ENCODE peak calls at places on chromosomes 2 and 18, in nine cellular contexts. S is CD8-positive, alpha-beta T cell; O is H7; Q is Peyer's patch; F is right atrium auricular region; K is pancreas; V is NT2/D1; Z is A673; W is body of pancreas. R is an unnamed sample. For H3K36me3, the result is how much of the 10 kb centered on the place peaks cover.

GRCh38 chr2:10688921-10689807 is 611 bp downstream of the NOL10 start:
- DNase-seq in W (peak), F (no peak), V (no peak), K (no peak), S (no peak), O (no peak), Z (no peak), Q (no peak), R (no peak)

GRCh38 chr2:7868836-7869235 is 813.0 kb upstream of the ID2 start:
- DNase-seq in Q (no peak), S (no peak), Z (no peak), W (no peak), K (no peak), O (no peak), V (no peak), F (no peak), R (no peak)

GRCh38 chr18:416928-417327 is 83.6 kb downstream of the COLEC12 start:
- DNase-seq in K (no peak), Q (no peak), Z (no peak), W (no peak), S (no peak), V (no peak), O (no peak), F (no peak), R (no peak)

GRCh38 chr2:34215174-34215573 is 616.1 kb upstream of the FAM98A start:
- DNase-seq in Q (no peak), K (no peak), F (no peak), O (no peak), Z (no peak), V (no peak), W (no peak), S (no peak), R (no peak)

GRCh38 chr2:69512446-69512845 is 75.2 kb upstream of the NFU1 start:
- DNase-seq in F (no peak), Z (no peak), W (no peak), V (no peak), O (no peak), K (no peak), S (no peak), Q (no peak), R (no peak)

GRCh38 chr18:9323750-9324445 is 10.7 kb upstream of the TWSG1 start:
- DNase-seq in S (no peak), V (no peak), O (no peak), Q (no peak), W (peak), F (no peak), Z (no peak), K (no peak), R (no peak)

GRCh38 chr2:145055651-145056050 is 535.7 kb upstream of the ZEB2 start:
- DNase-seq in K (no peak), Z (no peak), Q (no peak), S (no peak), F (no peak), O (no peak), V (no peak), W (no peak), R (no peak)

GRCh38 chr2:237218756-237219155 is 133.1 kb downstream of the COPS8 start:
- DNase-seq in Q (no peak), F (no peak), Z (peak), K (no peak), O (no peak), V (no peak), S (no peak), W (no peak), R (no peak)

GRCh38 chr2:70607121-70607551 is 53.5 kb upstream of the TGFA start:
- DNase-seq in V (no peak), F (no peak), S (no peak), Z (no peak), K (no peak), Q (no peak), W (no peak), O (no peak), R (no peak)

GRCh38 chr2:26438526-26438925 is 36.8 kb downstream of the DRC1 start:
- DNase-seq in S (no peak), K (no peak), Z (no peak), V (no peak), O (no peak), F (no peak), W (no peak), Q (no peak), R (no peak)

GRCh38 chr18:1778496-1779178 is 792.7 kb downstream of the METTL4 start:
- DNase-seq in O (no peak), S (no peak), Q (no peak), Z (no peak), W (no peak), K (no peak), V (no peak), F (no peak), R (no peak)

GRCh38 chr18:72544092-72544886 is at the start of gene CBLN2:
- DNase-seq in K (peak), W (peak), O (peak), F (no peak), Z (peak), V (peak), Q (peak), S (no peak), R (peak)

GRCh38 chr18:79529991-79530390 is 134.3 kb downstream of the NFATC1 start:
- DNase-seq in S (no peak), V (no peak), F (no peak), K (no peak), W (no peak), O (no peak), Q (peak), Z (no peak), R (peak)

GRCh38 chr2:11588228-11589110 is 54.6 kb downstream of the GREB1 start:
- DNase-seq in O (no peak), W (no peak), V (no peak), S (no peak), Z (no peak), Q (no peak), F (no peak), K (no peak), R (no peak)

GRCh38 chr2:192978317-192978874 is 783.7 kb upstream of the TMEFF2 start:
- DNase-seq in S (no peak), K (no peak), V (no peak), O (no peak), Q (no peak), W (no peak), F (no peak), Z (peak), R (no peak)

GRCh38 chr18:44079602-44080001 is 601.1 kb upstream of the SETBP1 start:
- DNase-seq in Q (no peak), Z (peak), W (no peak), V (no peak), K (no peak), O (no peak), F (no peak), S (no peak), R (no peak)

GRCh38 chr18:61669320-61669719 is 223.5 kb downstream of the RNF152 start:
- DNase-seq in W (no peak), S (no peak), V (no peak), F (no peak), O (no peak), Q (no peak), K (no peak), Z (no peak), R (no peak)

GRCh38 chr2:47300609-47301276 is 102.2 kb upstream of the MSH2 start:
- DNase-seq in S (no peak), O (no peak), K (no peak), Z (no peak), W (no peak), V (no peak), Q (no peak), F (no peak), R (no peak)

GRCh38 chr2:39991298-39991697 is 212.2 kb upstream of the THUMPD2 start:
- DNase-seq in Q (no peak), O (no peak), W (no peak), K (no peak), S (no peak), Z (no peak), F (no peak), V (no peak), R (no peak)

GRCh38 chr18:23377669-23378469 is 75.2 kb upstream of the RIOK3 start:
- DNase-seq in K (no peak), Q (no peak), W (no peak), O (no peak), F (no peak), S (no peak), Z (peak), V (no peak), R (no peak)

GRCh38 chr2:236718207-236718992 is 148.8 kb downstream of the ACKR3 start:
- DNase-seq in K (no peak), V (no peak), W (no peak), S (no peak), F (no peak), Q (no peak), Z (no peak), O (no peak), R (no peak)

GRCh38 chr2:28338046-28338753 is 54.5 kb upstream of the FOSL2 start:
- DNase-seq in K (no peak), S (no peak), Z (no peak), Q (peak), F (peak), W (peak), O (no peak), V (no peak), R (peak)

GRCh38 chr2:72148975-72149555 is 1.4 kb upstream of the CYP26B1 start:
- DNase-seq in Z (no peak), O (peak), K (no peak), V (no peak), S (no peak), F (peak), Q (peak), W (peak), R (peak)

GRCh38 chr18:13407484-13407883 is 188.9 kb downstream of the LDLRAD4 start:
- DNase-seq in F (no peak), O (no peak), Q (no peak), Z (no peak), S (no peak), W (no peak), K (no peak), V (no peak), R (no peak)
- H3K36me3 ChIP-seq in F (under half), O (under half), Q (under half), Z (under half), S (under half), W (under half), K (under half), V (under half), R (under half)

GRCh38 chr18:35950628-35950982 is 21.9 kb upstream of the RMP24 start:
- DNase-seq in Q (no peak), O (no peak), K (no peak), F (no peak), S (no peak), Z (no peak), V (no peak), W (no peak), R (no peak)
- H3K4me3 ChIP-seq in Q (peak), O (no peak), K (peak), F (peak), S (peak), Z (peak), V (peak), W (peak), R (no peak)

GRCh38 chr2:163625632-163626031 is 110.2 kb downstream of the FIGN start:
- DNase-seq in W (no peak), F (no peak), K (no peak), V (no peak), O (no peak), Q (no peak), S (no peak), Z (no peak), R (no peak)
- H3K36me3 ChIP-seq in W (under half), F (under half), K (under half), V (under half), O (under half), Q (under half), S (under half), Z (under half), R (under half)

DNA sequence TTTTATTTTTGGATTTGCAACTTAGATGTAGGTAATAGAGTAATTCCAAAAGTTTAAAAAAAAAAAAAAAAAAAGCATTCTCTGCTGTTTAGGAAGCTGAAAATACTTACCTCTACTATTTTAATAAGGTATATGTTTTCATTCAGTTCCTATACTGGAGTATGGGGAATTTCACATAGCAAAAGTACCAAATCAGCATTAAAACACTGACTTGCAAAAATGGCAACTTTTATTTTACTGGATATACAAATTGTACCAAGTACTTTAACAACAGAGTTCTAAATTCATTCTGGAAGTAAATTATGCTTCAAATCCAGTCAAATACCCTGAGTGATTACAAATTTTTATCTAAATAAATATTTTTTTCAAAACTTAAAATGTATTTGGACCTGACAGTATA is 76.7 kb downstream of the TCF4 start:
- DNase-seq in Q (no peak), S (no peak), W (no peak), F (no peak), Z (no peak), K (no peak), V (no peak), O (no peak), R (no peak)
- H3K4me3 ChIP-seq in Q (no peak), S (no peak), W (no peak), F (peak), Z (peak), K (no peak), V (no peak), O (no peak), R (no peak)

GRCh38 chr2:73225513-73226360 is 7.3 kb downstream of the PRADC1 start:
- DNase-seq in K (no peak), V (no peak), S (no peak), F (no peak), Q (no peak), W (no peak), O (no peak), Z (no peak), R (no peak)
- H3K36me3 ChIP-seq in K (under half), V (half or more), S (under half), F (half or more), Q (under half), W (under half), O (under half), Z (under half), R (under half)

GRCh38 chr18:22175326-22175725 is 5.9 kb downstream of the GATA6 start:
- DNase-seq in K (no peak), V (no peak), F (no peak), W (no peak), Z (no peak), Q (no peak), O (no peak), S (no peak), R (no peak)

GRCh38 chr18:22174341-22175148 is 5.2 kb downstream of the GATA6 start:
- DNase-seq in Q (no peak), Z (no peak), K (peak), V (no peak), W (peak), F (no peak), O (no peak), S (no peak), R (no peak)

GRCh38 chr18:22176622-22177495 is 7.5 kb downstream of the GATA6 start:
- DNase-seq in S (no peak), O (peak), Z (no peak), Q (peak), V (no peak), W (peak), K (peak), F (no peak), R (peak)

GRCh38 chr18:22177496-22177866 is 8.1 kb downstream of the GATA6 start:
- DNase-seq in F (no peak), S (no peak), V (no peak), O (no peak), W (no peak), Q (no peak), K (no peak), Z (no peak), R (no peak)

DNA sequence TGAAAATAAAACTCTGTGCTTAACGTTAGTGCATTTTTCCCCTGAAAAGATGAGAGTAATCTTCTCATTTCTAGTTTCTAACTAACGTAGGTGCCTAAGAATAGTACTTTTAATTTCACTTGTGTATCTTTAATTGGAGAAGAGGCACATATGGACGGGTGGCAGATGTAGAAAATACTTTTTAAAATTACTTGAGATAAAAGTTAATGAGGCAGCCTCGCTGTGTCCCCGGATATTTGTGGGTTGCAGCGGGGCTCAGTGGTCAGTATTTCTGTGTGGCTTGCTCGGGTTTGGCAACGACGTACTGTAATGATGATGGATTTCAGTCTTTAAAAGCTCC is 6.9 kb downstream of the GATA6 start:
- DNase-seq in Q (no peak), O (no peak), W (no peak), Z (no peak), F (no peak), V (no peak), K (no peak), S (no peak), R (no peak)
- H3K4me3 ChIP-seq in Q (peak), O (peak), W (peak), Z (no peak), F (peak), V (no peak), K (peak), S (no peak), R (no peak)